ENCODE peak calls at places on chromosomes 3 and 15, in four cellular contexts. One of them, this sample, is unnamed.

GRCh38 chr3:111595239-111595638 is at the start of gene ZBED2:
- DNase-seq in PC-3: no peak
- DNase-seq in OCI-LY7: no peak
- DNase-seq in HCT116: no peak
- DNase-seq in this sample: no peak

GRCh38 chr3:134066539-134067310 is 37.0 kb upstream of the SLCO2A1 start:
- DNase-seq in PC-3: no peak
- DNase-seq in OCI-LY7: no peak
- DNase-seq in HCT116: no peak
- DNase-seq in this sample: peak; percentile 28

GRCh38 chr15:28103831-28104230 is 4.7 kb upstream of the OCA2 start:
- DNase-seq in PC-3: no peak
- DNase-seq in OCI-LY7: no peak
- DNase-seq in HCT116: no peak
- DNase-seq in this sample: no peak

GRCh38 chr3:177250108-177250507 is 52.8 kb upstream of the TBL1XR1 start:
- DNase-seq in PC-3: no peak
- DNase-seq in OCI-LY7: no peak
- DNase-seq in HCT116: no peak
- DNase-seq in this sample: no peak

GRCh38 chr3:101464235-101464634 is 48.8 kb downstream of the SENP7 start:
- DNase-seq in PC-3: peak; percentile 9
- DNase-seq in OCI-LY7: no peak
- DNase-seq in HCT116: no peak
- DNase-seq in this sample: no peak

GRCh38 chr3:118909751-118910150 is 124.9 kb downstream of the IGSF11 start:
- DNase-seq in PC-3: peak; percentile 52
- DNase-seq in OCI-LY7: no peak
- DNase-seq in HCT116: no peak
- DNase-seq in this sample: peak; percentile 5

GRCh38 chr3:12400795-12401194 is 83.5 kb upstream of the TSEN2 start:
- DNase-seq in PC-3: peak; percentile 74
- DNase-seq in OCI-LY7: no peak
- DNase-seq in HCT116: peak; percentile 21
- DNase-seq in this sample: peak; percentile 80

GRCh38 chr3:50671331-50671730 is 3.4 kb upstream of the DOCK3 start:
- DNase-seq in PC-3: peak; percentile 89
- DNase-seq in OCI-LY7: no peak
- DNase-seq in HCT116: peak; percentile 56
- DNase-seq in this sample: peak; percentile 98

GRCh38 chr3:42749753-42750231 is 23.3 kb downstream of the CCDC13 start:
- DNase-seq in PC-3: peak; percentile 23
- DNase-seq in OCI-LY7: peak; percentile 6
- DNase-seq in HCT116: no peak
- DNase-seq in this sample: peak; percentile 57

GRCh38 chr15:66798426-66799061 is 96.5 kb downstream of the SMAD6 start:
- DNase-seq in PC-3: peak; percentile 34
- DNase-seq in OCI-LY7: no peak
- DNase-seq in HCT116: no peak
- DNase-seq in this sample: peak; percentile 71

GRCh38 chr3:152278674-152279427 is 10.1 kb downstream of the MBNL1 start:
- DNase-seq in PC-3: no peak
- DNase-seq in OCI-LY7: no peak
- DNase-seq in HCT116: no peak
- DNase-seq in this sample: peak; percentile 56

GRCh38 chr15:69303337-69304175 is 4.8 kb downstream of the PAQR5 start:
- DNase-seq in PC-3: peak; percentile 17
- DNase-seq in OCI-LY7: peak; percentile 5
- DNase-seq in HCT116: no peak
- DNase-seq in this sample: peak; percentile 32

GRCh38 chr3:108493862-108494261 is 16.5 kb downstream of the MYH15 start:
- DNase-seq in PC-3: peak; percentile 72
- DNase-seq in OCI-LY7: no peak
- DNase-seq in HCT116: peak; percentile 19
- DNase-seq in this sample: peak; percentile 44

GRCh38 chr15:30885814-30886213 is 17.9 kb upstream of the FAN1 start:
- DNase-seq in PC-3: peak; percentile 48
- DNase-seq in OCI-LY7: no peak
- DNase-seq in HCT116: no peak
- DNase-seq in this sample: peak; percentile 43

GRCh38 chr15:91468861-91469260 is 368.8 kb downstream of the SV2B start:
- DNase-seq in PC-3: no peak
- DNase-seq in OCI-LY7: no peak
- DNase-seq in HCT116: no peak
- DNase-seq in this sample: no peak

GRCh38 chr3:155327430-155327829 is 33.9 kb upstream of the STRIT1 start:
- DNase-seq in PC-3: no peak
- DNase-seq in OCI-LY7: no peak
- DNase-seq in HCT116: no peak
- DNase-seq in this sample: no peak

GRCh38 chr3:48433472-48434118 is 3.7 kb upstream of the PLXNB1 start:
- DNase-seq in PC-3: peak; percentile 26
- DNase-seq in OCI-LY7: no peak
- DNase-seq in HCT116: no peak
- DNase-seq in this sample: peak; percentile 83

GRCh38 chr3:34305266-34305665 is 506.8 kb downstream of the PDCD6IP start:
- DNase-seq in PC-3: no peak
- DNase-seq in OCI-LY7: no peak
- DNase-seq in HCT116: no peak
- DNase-seq in this sample: no peak

GRCh38 chr3:131303848-131304247 is 77.7 kb upstream of the NUDT16 start:
- DNase-seq in PC-3: peak; percentile 38
- DNase-seq in OCI-LY7: no peak
- DNase-seq in HCT116: no peak
- DNase-seq in this sample: peak; percentile 54

GRCh38 chr15:76198456-76199105 is 112.7 kb downstream of the ETFA start:
- DNase-seq in PC-3: no peak
- DNase-seq in OCI-LY7: no peak
- DNase-seq in HCT116: no peak
- DNase-seq in this sample: no peak

GRCh38 chr15:43370310-43370974 is 401 bp downstream of the ZSCAN29 start:
- DNase-seq in PC-3: no peak
- DNase-seq in OCI-LY7: no peak
- DNase-seq in HCT116: no peak
- DNase-seq in this sample: peak; percentile 65

GRCh38 chr15:87207945-87208580 is 1048.5 kb downstream of the NTRK3 start:
- DNase-seq in PC-3: peak; percentile 70
- DNase-seq in OCI-LY7: no peak
- DNase-seq in HCT116: no peak
- DNase-seq in this sample: peak; percentile 7

GRCh38 chr3:46470831-46471230 is 6.1 kb upstream of the LTF start:
- DNase-seq in PC-3: no peak
- DNase-seq in OCI-LY7: no peak
- DNase-seq in HCT116: no peak
- DNase-seq in this sample: no peak

GRCh38 chr3:46469680-46470357 is 5.1 kb upstream of the LTF start:
- DNase-seq in PC-3: no peak
- DNase-seq in OCI-LY7: no peak
- DNase-seq in HCT116: no peak
- DNase-seq in this sample: no peak

GRCh38 chr3:46472736-46473135 is 8.0 kb upstream of the LTF start:
- DNase-seq in PC-3: no peak
- DNase-seq in OCI-LY7: no peak
- DNase-seq in HCT116: no peak
- DNase-seq in this sample: no peak

GRCh38 chr3:46471371-46471914 is 6.7 kb upstream of the LTF start:
- DNase-seq in PC-3: no peak
- DNase-seq in OCI-LY7: no peak
- DNase-seq in HCT116: no peak
- DNase-seq in this sample: no peak

DNA sequence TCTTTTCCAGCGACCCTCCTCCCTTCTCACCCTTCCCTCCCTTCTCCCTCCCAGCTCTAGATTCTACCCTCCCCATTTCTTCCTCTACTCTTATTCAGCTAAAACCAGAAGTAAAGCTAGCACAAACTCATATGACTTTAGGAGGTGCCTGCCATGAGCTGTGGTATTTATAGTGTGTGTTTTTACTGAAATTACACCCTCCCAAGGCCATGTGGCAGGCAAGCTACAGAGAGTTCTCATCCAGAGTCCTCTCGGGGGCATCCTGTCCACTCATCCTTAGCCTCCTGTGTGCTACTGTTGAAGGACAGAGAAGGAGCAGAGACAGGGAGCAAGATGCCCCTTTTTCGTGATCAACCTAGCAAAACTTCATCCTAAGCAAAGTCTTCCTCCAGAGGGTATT is 7.4 kb upstream of the LTF start:
- DNase-seq in PC-3: no peak
- DNase-seq in OCI-LY7: no peak
- DNase-seq in HCT116: no peak
- DNase-seq in this sample: no peak
- TF ChIP-seq EZH2phosphoT487 in PC-3: no peak
- TF ChIP-seq EZH2phosphoT487 in OCI-LY7: no peak
- TF ChIP-seq EZH2phosphoT487 in HCT116: no peak
- TF ChIP-seq EZH2phosphoT487 in this sample: no peak

GRCh38 chr15:74994685-74995084 is 678 bp upstream of the SCAMP5 start:
- DNase-seq in PC-3: no peak
- DNase-seq in OCI-LY7: no peak
- DNase-seq in HCT116: no peak
- DNase-seq in this sample: no peak

GRCh38 chr15:74997161-74997942 is 2.0 kb downstream of the SCAMP5 start:
- DNase-seq in PC-3: no peak
- DNase-seq in OCI-LY7: no peak
- DNase-seq in HCT116: no peak
- DNase-seq in this sample: no peak

GRCh38 chr15:74994236-74994635 is 1.1 kb upstream of the SCAMP5 start:
- DNase-seq in PC-3: no peak
- DNase-seq in OCI-LY7: no peak
- DNase-seq in HCT116: no peak
- DNase-seq in this sample: no peak

GRCh38 chr15:74995182-74995778 is at the start of gene SCAMP5:
- DNase-seq in PC-3: peak; percentile 91
- DNase-seq in OCI-LY7: peak; percentile 98
- DNase-seq in HCT116: peak; percentile 87
- DNase-seq in this sample: peak; percentile 98

DNA sequence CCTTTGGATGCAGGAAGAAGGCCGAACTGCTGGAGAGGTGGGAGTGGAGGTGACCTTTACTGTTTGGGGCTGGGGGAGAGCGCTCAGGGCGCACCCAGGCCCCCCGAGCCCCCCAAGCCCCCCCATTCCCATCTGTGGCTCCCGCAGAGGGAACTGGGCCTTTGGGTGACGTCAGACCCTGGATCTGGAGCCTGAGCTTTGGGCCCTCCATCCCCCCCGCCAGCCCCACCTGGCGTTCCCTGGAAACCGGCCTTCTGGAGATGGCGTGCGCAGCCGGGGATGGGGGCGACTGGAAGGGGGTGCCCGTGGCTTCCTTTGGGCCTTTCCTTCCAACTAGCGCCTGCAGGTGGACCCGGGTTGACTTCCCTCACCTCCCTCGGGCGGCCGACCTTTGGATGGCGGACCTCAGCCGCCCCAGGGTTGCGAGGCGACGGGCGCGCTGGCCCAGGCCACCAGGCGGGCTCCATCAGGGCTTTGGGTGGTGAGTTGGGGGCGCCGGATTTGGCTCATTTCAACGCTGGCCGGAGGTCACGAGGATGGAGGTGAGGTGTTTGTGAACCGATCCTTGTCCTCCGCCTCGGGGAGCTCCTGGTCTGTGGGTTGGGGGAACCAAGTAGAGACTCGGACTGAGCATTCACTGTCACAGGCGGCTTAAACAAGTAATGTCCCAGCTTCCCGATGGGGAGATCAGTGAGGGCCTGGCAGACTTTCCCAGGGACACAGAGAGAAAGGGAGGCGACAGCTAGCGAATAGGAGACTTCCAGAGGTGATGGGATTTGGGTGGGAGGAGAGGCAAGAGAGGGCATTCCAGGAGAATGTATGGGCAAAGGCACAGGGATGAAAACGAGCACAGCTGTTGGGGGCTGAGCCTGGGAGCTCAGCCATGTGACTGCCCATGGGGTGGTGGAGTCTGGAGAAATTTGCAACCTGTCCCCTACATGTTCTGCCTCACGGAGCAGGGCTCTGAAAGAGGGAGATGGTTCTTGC is 709 bp downstream of the SCAMP5 start:
- DNase-seq in PC-3: no peak
- DNase-seq in OCI-LY7: no peak
- DNase-seq in HCT116: no peak
- DNase-seq in this sample: peak; percentile 15
- TF ChIP-seq EZH2phosphoT487 in PC-3: no peak
- TF ChIP-seq EZH2phosphoT487 in OCI-LY7: no peak
- TF ChIP-seq EZH2phosphoT487 in HCT116: no peak
- TF ChIP-seq EZH2phosphoT487 in this sample: no peak

DNA sequence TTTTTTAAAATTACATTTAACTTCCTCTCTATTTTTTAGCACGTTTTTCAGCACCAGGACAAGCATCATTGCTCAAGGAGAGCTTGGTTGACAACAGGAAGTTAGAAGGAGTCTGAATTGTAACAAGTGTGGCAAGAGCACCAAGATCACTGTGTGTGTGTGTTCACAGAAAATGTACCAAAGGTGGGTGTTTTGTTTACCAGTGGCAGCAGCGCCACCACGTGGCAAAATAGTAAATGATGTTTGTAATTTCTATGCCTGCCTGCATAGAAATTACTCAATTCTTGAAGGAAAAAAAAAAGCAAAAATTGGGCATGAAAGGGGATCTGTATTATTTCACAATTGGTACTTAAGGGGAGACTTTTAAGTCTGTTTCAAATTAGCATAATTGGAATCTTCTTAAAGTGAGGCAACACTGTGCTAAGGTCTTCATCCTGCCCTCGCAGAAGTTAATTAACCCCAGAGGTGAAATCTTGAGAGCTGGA is 7.4 kb upstream of the U2SURP start:
- DNase-seq in PC-3: peak; percentile 72
- DNase-seq in OCI-LY7: peak; percentile 84
- DNase-seq in HCT116: peak; percentile 59
- DNase-seq in this sample: peak; percentile 79
- TF ChIP-seq EZH2phosphoT487 in PC-3: no peak
- TF ChIP-seq EZH2phosphoT487 in OCI-LY7: no peak
- TF ChIP-seq EZH2phosphoT487 in HCT116: no peak
- TF ChIP-seq EZH2phosphoT487 in this sample: no peak

GRCh38 chr3:188680189-188680588 is 491.6 kb upstream of the TPRG1 start:
- DNase-seq in PC-3: no peak
- DNase-seq in OCI-LY7: no peak
- DNase-seq in HCT116: no peak
- DNase-seq in this sample: peak; percentile 21

GRCh38 chr3:188685789-188686188 is 486.0 kb upstream of the TPRG1 start:
- DNase-seq in PC-3: no peak
- DNase-seq in OCI-LY7: no peak
- DNase-seq in HCT116: no peak
- DNase-seq in this sample: no peak

GRCh38 chr3:188682316-188682715 is 489.5 kb upstream of the TPRG1 start:
- DNase-seq in PC-3: no peak
- DNase-seq in OCI-LY7: no peak
- DNase-seq in HCT116: no peak
- DNase-seq in this sample: no peak

GRCh38 chr3:188686319-188686718 is 485.5 kb upstream of the TPRG1 start:
- DNase-seq in PC-3: no peak
- DNase-seq in OCI-LY7: no peak
- DNase-seq in HCT116: no peak
- DNase-seq in this sample: no peak

DNA sequence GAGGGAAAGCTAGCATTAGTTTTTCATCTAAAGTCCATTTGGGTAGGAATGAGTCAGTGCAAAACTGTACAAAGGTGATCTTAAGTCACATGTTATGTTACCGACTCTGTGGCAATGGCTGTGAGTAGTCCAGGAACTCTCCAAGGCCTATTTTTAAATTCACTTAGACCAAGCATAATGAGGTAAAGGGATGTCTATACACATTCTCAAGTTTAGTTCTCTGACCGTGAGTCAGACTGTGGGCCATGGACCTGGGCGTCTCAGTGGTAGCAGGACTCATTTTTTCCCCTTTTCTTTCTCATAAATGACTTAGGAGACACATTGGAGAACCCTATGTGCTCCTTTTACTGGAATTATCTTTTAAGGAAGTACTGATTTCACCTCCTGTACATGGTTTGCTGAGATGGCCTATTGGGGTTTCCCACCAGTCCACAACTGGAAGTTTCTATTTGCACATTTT is 488.7 kb upstream of the TPRG1 start:
- DNase-seq in PC-3: peak; percentile 59
- DNase-seq in OCI-LY7: no peak
- DNase-seq in HCT116: no peak
- DNase-seq in this sample: peak; percentile 96
- TF ChIP-seq EZH2phosphoT487 in PC-3: no peak
- TF ChIP-seq EZH2phosphoT487 in OCI-LY7: no peak
- TF ChIP-seq EZH2phosphoT487 in HCT116: no peak
- TF ChIP-seq EZH2phosphoT487 in this sample: no peak

This sample was measured in GM23248.